ENCODE peak calls at places on chromosomes 16 and 17, in four cellular contexts. O is thoracic aorta; H is CD4-positive, alpha-beta T cell; B is choroid plexus epithelial cell. Q is an unnamed sample.

GRCh38 chr16:49528564-49529150 is 155.1 kb downstream of the C16orf78 start:
- DNase-seq in O (no peak), H (no peak), B (no peak), Q (no peak)

GRCh38 chr17:48537316-48537715 is 6.5 kb upstream of the HOXB1 start:
- DNase-seq in O (no peak), H (no peak), B (no peak), Q (no peak)

GRCh38 chr17:3974980-3975379 is 10.7 kb upstream of the ATP2A3 start:
- DNase-seq in O (no peak), H (no peak), B (no peak), Q (no peak)

GRCh38 chr16:29900888-29901606 is 759 bp downstream of the ASPHD1 start:
- DNase-seq in O (no peak), H (no peak), B (peak), Q (no peak)

GRCh38 chr16:5158494-5158893 is 60.9 kb upstream of the EEF2KMT start:
- DNase-seq in O (no peak), H (no peak), B (no peak), Q (no peak)

GRCh38 chr16:81451753-81452680 is 7.4 kb downstream of the CMIP start:
- DNase-seq in O (no peak), H (peak), B (no peak), Q (no peak)

GRCh38 chr16:24729967-24730815 is 740 bp downstream of the TNRC6A start:
- DNase-seq in O (no peak), H (peak), B (peak), Q (no peak)

GRCh38 chr16:48535831-48536599 is 74.0 kb downstream of the N4BP1 start:
- DNase-seq in O (no peak), H (no peak), B (peak), Q (no peak)

GRCh38 chr16:27965801-27966200 is 97.7 kb downstream of the GSG1L start:
- DNase-seq in O (no peak), H (no peak), B (no peak), Q (no peak)

GRCh38 chr17:71460943-71461342 is 659.9 kb upstream of the SOX9 start:
- DNase-seq in O (no peak), H (no peak), B (peak), Q (no peak)

GRCh38 chr17:4476512-4477070 is 22.1 kb upstream of the SPNS2 start:
- DNase-seq in O (no peak), H (no peak), B (no peak), Q (no peak)

GRCh38 chr17:75877752-75878173 is 618 bp downstream of the TRIM47 start:
- DNase-seq in O (no peak), H (peak), B (peak), Q (no peak)

GRCh38 chr17:59972778-59973177 is 8.2 kb upstream of the RNFT1 start:
- DNase-seq in O (no peak), H (no peak), B (peak), Q (no peak)

GRCh38 chr17:39147221-39148185 is 3.9 kb downstream of the PLXDC1 start:
- DNase-seq in O (no peak), H (no peak), B (no peak), Q (no peak)

GRCh38 chr17:21119247-21119944 is 7.4 kb upstream of the DHRS7B start:
- DNase-seq in O (peak), H (peak), B (peak), Q (peak)

GRCh38 chr16:86732621-86733297 is 154.4 kb downstream of the FOXL1 start:
- DNase-seq in O (no peak), H (no peak), B (no peak), Q (no peak)

GRCh38 chr16:30619643-30620042 is 9.5 kb upstream of the ZNF689 start:
- DNase-seq in O (no peak), H (no peak), B (no peak), Q (no peak)

GRCh38 chr17:81368623-81369022 is 26.6 kb upstream of the BAHCC1 start:
- DNase-seq in O (no peak), H (no peak), B (no peak), Q (no peak)

DNA sequence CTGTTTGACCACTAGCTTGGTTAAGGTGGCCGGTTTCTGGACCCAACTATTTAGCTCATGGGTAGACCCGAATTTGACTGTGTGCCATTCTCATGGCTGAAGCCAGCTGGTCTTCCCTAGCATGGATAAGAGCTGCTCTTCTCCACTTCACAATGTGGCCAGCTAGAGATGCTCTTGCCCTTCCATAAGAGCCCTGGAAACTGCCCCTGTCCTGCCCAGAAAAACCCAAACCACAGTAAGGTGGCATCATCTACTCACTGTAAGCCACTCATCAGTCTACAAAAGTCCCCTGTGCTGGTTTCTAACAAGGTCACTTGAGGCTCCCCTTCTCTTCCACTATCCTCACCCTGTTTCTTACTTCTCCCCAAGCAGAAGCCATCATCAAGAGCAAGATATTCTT is 165.1 kb downstream of the HS3ST2 start:
- DNase-seq in O (no peak), H (no peak), B (no peak), Q (no peak)
- TF ChIP-seq CTCF in O (no peak), H (no peak), B (no peak), Q (no peak)

DNA sequence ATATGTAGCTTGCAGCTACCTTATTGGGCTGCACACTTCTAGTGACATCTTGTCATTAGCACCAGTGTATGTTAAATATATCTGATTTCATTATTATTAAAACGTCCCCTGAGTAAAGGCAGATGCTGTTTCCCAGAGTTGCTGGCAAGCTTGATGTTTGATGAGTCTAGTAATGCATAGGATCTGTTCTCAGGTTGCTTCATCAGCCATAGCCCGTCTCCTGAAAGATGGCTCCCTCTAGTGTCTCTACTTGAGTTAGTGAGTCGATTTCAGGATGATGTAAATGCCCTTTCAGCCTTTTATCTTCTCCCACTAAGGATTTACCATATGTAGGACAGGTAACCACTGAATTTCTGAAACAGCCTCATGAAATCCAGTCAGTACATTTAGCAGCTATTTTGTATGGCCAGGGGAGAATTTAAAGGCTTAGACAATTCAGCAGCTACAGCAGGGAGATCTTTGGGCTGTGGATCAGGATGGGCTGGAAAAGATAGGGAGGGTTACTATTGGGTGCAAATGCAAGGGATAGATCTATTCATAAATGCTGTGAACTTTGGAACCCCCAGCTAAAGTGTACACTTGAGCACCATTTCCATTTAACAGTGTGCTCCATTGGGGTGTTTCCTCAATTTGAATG is 376.3 kb downstream of the CNTNAP4 start:
- DNase-seq in O (no peak), H (no peak), B (peak), Q (no peak)
- TF ChIP-seq CTCF in O (no peak), H (no peak), B (peak), Q (no peak)

GRCh38 chr16:68704232-68704867 is 32.7 kb upstream of the CDH1 start:
- DNase-seq in O (no peak), H (peak), B (peak), Q (peak)
- TF ChIP-seq CTCF in O (peak), H (peak), B (peak), Q (no peak)

GRCh38 chr16:11497329-11497805 is 89.4 kb downstream of the LITAF start:
- DNase-seq in O (peak), H (no peak), B (peak), Q (peak)
- TF ChIP-seq CTCF in O (peak), H (no peak), B (peak), Q (no peak)

GRCh38 chr16:67264866-67265265 is 14.5 kb upstream of the PLEKHG4 start:
- DNase-seq in O (no peak), H (no peak), B (no peak), Q (no peak)

GRCh38 chr16:67260426-67261063 is 11.8 kb downstream of the SLC9A5 start:
- DNase-seq in O (no peak), H (no peak), B (peak), Q (no peak)

GRCh38 chr16:67265834-67266233 is 13.5 kb upstream of the PLEKHG4 start:
- DNase-seq in O (no peak), H (no peak), B (no peak), Q (no peak)

GRCh38 chr16:67263201-67263600 is 14.4 kb downstream of the SLC9A5 start:
- DNase-seq in O (no peak), H (no peak), B (no peak), Q (no peak)

GRCh38 chr16:67264277-67264676 is 15.1 kb upstream of the PLEKHG4 start:
- DNase-seq in O (no peak), H (no peak), B (no peak), Q (no peak)
- TF ChIP-seq CTCF in O (no peak), H (no peak), B (peak), Q (no peak)

GRCh38 chr16:11315499-11315898 is 29.8 kb upstream of the RMI2 start:
- DNase-seq in O (no peak), H (no peak), B (peak), Q (no peak)
- TF ChIP-seq CTCF in O (no peak), H (no peak), B (peak), Q (no peak)

GRCh38 chr17:16940116-16940881 is 31.6 kb downstream of the TNFRSF13B start:
- DNase-seq in O (no peak), H (no peak), B (no peak), Q (peak)
- TF ChIP-seq CTCF in O (no peak), H (no peak), B (no peak), Q (no peak)

DNA sequence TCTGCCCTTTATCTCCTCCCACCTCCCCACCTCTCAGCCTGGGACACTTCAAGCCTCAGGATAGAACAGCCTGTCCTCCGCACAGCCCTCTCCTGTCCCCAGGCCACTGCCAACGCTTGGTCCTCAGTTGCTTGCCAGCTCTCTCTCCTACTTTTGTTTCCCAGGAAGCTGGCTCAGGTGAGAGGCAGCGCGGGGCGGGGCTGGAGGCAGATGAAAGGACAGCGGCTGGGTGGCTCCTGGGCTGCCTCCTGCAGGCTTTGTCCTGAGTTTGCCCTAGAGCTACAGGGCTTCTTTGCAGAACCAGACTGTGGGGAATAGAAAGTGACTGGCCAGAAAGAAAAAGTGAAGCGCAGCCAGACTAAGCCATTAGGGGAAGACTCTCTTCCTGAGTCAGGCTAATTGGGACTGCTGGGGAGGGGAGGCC is 48.2 kb upstream of the CDC42EP4 start:
- DNase-seq in O (no peak), H (no peak), B (no peak), Q (no peak)
- TF ChIP-seq CTCF in O (no peak), H (no peak), B (no peak), Q (no peak)

Q was measured in omental fat pad.